ENCODE peak calls at places on chromosomes 4 and X, in nine cellular contexts. R is effector memory CD4-positive, alpha-beta T cell; M is colonic mucosa; W is kidney epithelial cell; E is tibial nerve; I is upper lobe of right lung; F is adrenal gland; G is GM23248; Y is fibroblast of lung. Z is an unnamed sample. For H3K27me3, the result is how much of the 10 kb centered on the place peaks cover.

GRCh38 chr4:15400911-15401671 is 26.7 kb upstream of the C1QTNF7 start:
- DNase-seq in R (no peak), W (no peak), F (peak), E (peak), Y (peak), G (peak), I (peak), M (peak), Z (peak)

GRCh38 chrX:43973249-43973672 is at the start of gene NDP:
- DNase-seq in I (no peak), R (no peak), Y (peak), F (no peak), M (no peak), G (peak), W (no peak), E (no peak), Z (no peak)

GRCh38 chr4:24770111-24770584 is 25.2 kb upstream of the SOD3 start:
- DNase-seq in F (no peak), R (no peak), M (no peak), I (no peak), G (peak), Y (peak), E (no peak), W (peak), Z (peak)

GRCh38 chr4:107631568-107631967 is 88.5 kb downstream of the PAPSS1 start:
- DNase-seq in Y (peak), R (no peak), G (peak), E (no peak), W (no peak), F (no peak), I (no peak), M (no peak), Z (no peak)

GRCh38 chrX:74534569-74535038 is 79.8 kb downstream of the RLIM start:
- DNase-seq in M (no peak), Y (peak), G (peak), F (no peak), W (no peak), I (no peak), E (no peak), R (no peak), Z (peak)

GRCh38 chr4:41656572-41657301 is 91.8 kb downstream of the PHOX2B start:
- DNase-seq in E (no peak), I (no peak), Y (no peak), F (no peak), G (no peak), M (no peak), W (no peak), R (no peak), Z (no peak)

GRCh38 chrX:13085533-13085932 is 41.1 kb upstream of the FAM9C start:
- DNase-seq in W (no peak), G (no peak), Y (no peak), I (no peak), M (no peak), F (no peak), R (peak), E (no peak), Z (no peak)

GRCh38 chrX:109856974-109857373 is 123.9 kb upstream of the ACSL4 start:
- DNase-seq in G (peak), I (no peak), M (no peak), Y (peak), F (no peak), R (no peak), W (no peak), E (no peak), Z (no peak)

GRCh38 chrX:103254171-103254824 is 657 bp downstream of the TCEAL8 start:
- DNase-seq in Y (peak), F (peak), W (peak), R (peak), E (no peak), I (peak), G (peak), M (peak), Z (peak)

GRCh38 chr4:27910227-27910626 is 1049.6 kb downstream of the STIM2 start:
- DNase-seq in R (no peak), M (no peak), I (no peak), W (no peak), F (no peak), E (no peak), Y (no peak), G (no peak), Z (no peak)

GRCh38 chr4:7132730-7133582 is 59.4 kb upstream of the SORCS2 start:
- DNase-seq in R (no peak), G (peak), I (no peak), E (no peak), F (no peak), W (no peak), M (no peak), Y (peak), Z (no peak)

GRCh38 chrX:115561605-115562491 is 874 bp downstream of the PLS3 start:
- DNase-seq in I (peak), Y (peak), M (peak), E (no peak), W (no peak), R (no peak), F (peak), G (peak), Z (no peak)

GRCh38 chrX:48531359-48531954 is 8.1 kb upstream of the TBC1D25 start:
- DNase-seq in G (peak), I (no peak), E (no peak), F (no peak), M (no peak), W (peak), Y (peak), R (no peak), Z (peak)

GRCh38 chr4:7009591-7009990 is 33.6 kb upstream of the TADA2B start:
- DNase-seq in I (no peak), M (no peak), R (no peak), F (no peak), Y (no peak), E (no peak), W (no peak), G (no peak), Z (no peak)

GRCh38 chr4:113935190-113935589 is 44.3 kb downstream of the ARSJ start:
- DNase-seq in W (no peak), F (no peak), R (no peak), I (no peak), Y (no peak), G (peak), M (no peak), E (no peak), Z (no peak)

GRCh38 chr4:5683566-5683965 is 24.8 kb downstream of the EVC2 start:
- DNase-seq in E (no peak), R (no peak), F (no peak), Y (peak), M (no peak), G (no peak), I (no peak), W (no peak), Z (no peak)

GRCh38 chr4:98536631-98537030 is 121.8 kb downstream of the TSPAN5 start:
- DNase-seq in I (no peak), E (no peak), M (no peak), W (no peak), R (no peak), Y (no peak), F (no peak), G (no peak), Z (no peak)

GRCh38 chr4:5992171-5993062 is 25.8 kb downstream of the C4orf50 start:
- DNase-seq in W (no peak), M (no peak), G (no peak), E (no peak), R (no peak), Y (no peak), I (peak), F (no peak), Z (no peak)

GRCh38 chrX:122087353-122087752 is 1039.9 kb downstream of the GLUD2 start:
- DNase-seq in W (no peak), R (no peak), F (no peak), M (no peak), E (no peak), G (no peak), I (no peak), Y (no peak), Z (no peak)

GRCh38 chr4:166174717-166175510 is 301.9 kb downstream of the TLL1 start:
- DNase-seq in I (no peak), E (no peak), M (no peak), R (no peak), G (no peak), F (no peak), W (no peak), Y (no peak), Z (peak)

GRCh38 chr4:115110191-115111166 is 2.9 kb downstream of the NDST4 start:
- DNase-seq in R (no peak), F (no peak), W (no peak), G (no peak), M (no peak), Y (peak), E (no peak), I (no peak), Z (peak)

GRCh38 chr4:141447761-141448160 is 188.6 kb upstream of the IL15 start:
- DNase-seq in R (no peak), M (no peak), I (no peak), F (no peak), W (no peak), G (no peak), Y (no peak), E (no peak), Z (no peak)

GRCh38 chrX:54785901-54786300 is 12.2 kb downstream of the ITIH6 start:
- DNase-seq in G (peak), R (no peak), I (no peak), M (no peak), E (no peak), F (no peak), Y (no peak), W (no peak), Z (no peak)

GRCh38 chr4:82247629-82248028 is 126.2 kb downstream of the HNRNPD start:
- DNase-seq in F (no peak), I (no peak), Y (no peak), G (no peak), E (no peak), R (no peak), W (no peak), M (no peak), Z (no peak)

GRCh38 chr4:17511041-17511949 is 595 bp downstream of the QDPR start:
- DNase-seq in E (peak), F (peak), G (peak), R (peak), W (no peak), M (peak), I (peak), Y (peak), Z (peak)

GRCh38 chr4:113740857-113741379 is 20.6 kb downstream of the CAMK2D start:
- DNase-seq in R (no peak), G (no peak), Y (no peak), M (no peak), W (no peak), F (no peak), E (no peak), I (no peak), Z (no peak)

GRCh38 chr4:168059251-168059650 is 33.1 kb upstream of the ANXA10 start:
- DNase-seq in Y (peak), R (no peak), G (peak), F (no peak), I (no peak), W (no peak), E (no peak), M (no peak), Z (no peak)

GRCh38 chrX:97895751-97896150 is 1012.0 kb downstream of the RPA4 start:
- DNase-seq in Y (no peak), M (no peak), E (no peak), F (no peak), R (no peak), W (no peak), G (peak), I (no peak), Z (no peak)

GRCh38 chr4:40675166-40675565 is 45.5 kb upstream of the RBM47 start:
- DNase-seq in W (no peak), E (no peak), F (no peak), M (no peak), G (no peak), Y (no peak), I (no peak), R (no peak), Z (no peak)

GRCh38 chr4:112284166-112284565 is 1.5 kb downstream of the TIFA start:
- DNase-seq in G (peak), E (no peak), R (no peak), Y (peak), M (no peak), W (no peak), F (no peak), I (no peak), Z (no peak)

GRCh38 chrX:9340619-9341304 is 124.1 kb upstream of the TBL1X start:
- DNase-seq in M (peak), W (no peak), F (peak), E (no peak), I (no peak), R (no peak), G (peak), Y (peak), Z (no peak)

GRCh38 chrX:100654256-100654655 is 10.3 kb downstream of the SRPX2 start:
- DNase-seq in W (no peak), M (peak), G (peak), I (no peak), E (no peak), R (no peak), F (no peak), Y (peak), Z (no peak)

GRCh38 chr4:84258905-84259830 is 239.9 kb downstream of the NKX6-1 start:
- DNase-seq in G (peak), F (peak), I (no peak), R (no peak), M (no peak), Y (peak), E (no peak), W (no peak), Z (peak)

GRCh38 chrX:15335135-15336022 is at the start of gene PIGA:
- DNase-seq in G (peak), E (peak), W (peak), F (peak), M (peak), Y (peak), I (peak), R (peak), Z (peak)

GRCh38 chr4:184399505-184399893 is 74.9 kb downstream of the IRF2 start:
- DNase-seq in E (no peak), Y (no peak), G (no peak), F (peak), M (no peak), R (no peak), W (no peak), I (no peak), Z (no peak)

GRCh38 chrX:42491145-42491907 is 286.6 kb downstream of the PPP1R2C start:
- DNase-seq in F (no peak), Y (no peak), R (no peak), W (no peak), I (no peak), G (no peak), M (no peak), E (no peak), Z (no peak)

DNA sequence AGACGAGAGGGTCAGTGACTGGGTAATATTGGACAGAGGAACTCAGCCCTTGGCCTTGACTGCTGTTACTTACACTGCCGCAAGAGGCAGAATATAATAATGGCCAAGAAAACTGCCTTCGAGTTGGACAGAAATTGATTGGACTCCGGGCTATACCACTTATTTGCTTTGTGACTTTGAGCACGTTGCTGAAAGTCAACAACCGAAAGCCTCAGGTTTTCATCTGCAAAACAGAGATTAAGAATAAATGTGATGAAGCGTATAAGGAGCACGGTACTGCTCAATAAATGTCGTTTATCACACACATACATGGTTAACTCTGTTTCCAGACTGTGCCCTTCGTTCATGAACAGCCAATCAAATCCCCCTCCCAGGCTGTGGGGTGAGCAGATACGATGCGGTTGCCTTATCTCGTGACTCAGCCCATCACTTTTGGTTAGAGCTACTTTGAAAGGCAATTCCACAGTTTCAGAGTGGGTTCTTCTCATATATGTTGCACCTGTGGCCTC is 91.6 kb downstream of the TSPAN7 start:
- DNase-seq in F (no peak), E (no peak), W (no peak), G (no peak), R (no peak), I (no peak), Y (no peak), M (no peak), Z (no peak)
- H3K27me3 ChIP-seq in F (under half), E (under half), W (under half), G (under half), R (under half), I (under half), Y (under half), M (under half), Z (under half)

GRCh38 chr4:110477836-110478235 is 1.9 kb downstream of the ENPEP start:
- DNase-seq in R (no peak), I (no peak), E (no peak), F (no peak), G (no peak), M (no peak), Y (no peak), W (no peak), Z (no peak)

GRCh38 chr4:110480031-110480549 is 4.1 kb downstream of the ENPEP start:
- DNase-seq in G (peak), I (no peak), Y (peak), W (no peak), R (no peak), F (no peak), M (no peak), E (no peak), Z (peak)

GRCh38 chr4:110484029-110484428 is 8.1 kb downstream of the ENPEP start:
- DNase-seq in G (no peak), Y (no peak), M (no peak), F (no peak), I (no peak), R (no peak), E (no peak), W (no peak), Z (no peak)

GRCh38 chr4:110483516-110483915 is 7.6 kb downstream of the ENPEP start:
- DNase-seq in Y (no peak), I (no peak), G (peak), F (no peak), R (no peak), E (no peak), M (no peak), W (peak), Z (no peak)

DNA sequence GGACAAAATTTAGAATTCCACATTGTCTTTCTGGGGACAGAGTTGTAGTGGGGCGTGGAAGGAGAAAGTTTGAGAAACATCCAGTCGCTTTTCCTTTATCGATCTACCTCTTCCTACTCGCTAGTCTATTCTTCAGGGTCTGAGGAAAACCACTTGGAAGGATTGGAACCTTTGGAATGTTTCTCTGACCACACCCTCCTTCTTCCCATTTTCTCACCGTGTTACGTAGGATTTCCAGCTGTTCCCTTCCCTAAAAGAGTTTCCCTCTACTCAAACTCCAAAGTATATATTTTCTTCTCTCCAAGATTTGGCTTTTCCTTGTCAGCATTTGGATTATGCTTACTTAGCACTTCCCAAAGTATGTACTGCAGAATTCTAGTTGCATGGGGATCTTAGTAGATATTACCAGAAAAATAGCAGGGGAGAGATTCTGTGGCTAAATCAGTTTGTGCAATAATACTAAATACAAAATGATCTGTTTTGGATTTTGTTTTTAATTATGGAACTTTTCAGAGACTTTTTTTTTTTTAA is 4.9 kb downstream of the ENPEP start:
- DNase-seq in F (no peak), E (no peak), Y (peak), I (no peak), G (no peak), M (no peak), W (no peak), R (no peak), Z (no peak)
- H3K27me3 ChIP-seq in F (under half), E (under half), Y (under half), I (under half), G (under half), M (under half), W (under half), R (under half), Z (under half)

GRCh38 chr4:8891646-8892555 is 20.3 kb upstream of the HMX1 start:
- DNase-seq in G (no peak), R (no peak), E (no peak), I (no peak), Y (no peak), F (no peak), M (no peak), W (no peak), Z (no peak)

GRCh38 chr4:8891255-8891645 is 19.6 kb upstream of the HMX1 start:
- DNase-seq in Y (no peak), R (no peak), M (no peak), W (no peak), E (no peak), G (no peak), I (no peak), F (no peak), Z (no peak)

GRCh38 chr4:8882239-8882638 is 10.6 kb upstream of the HMX1 start:
- DNase-seq in Y (no peak), F (no peak), W (no peak), G (no peak), I (no peak), R (no peak), M (no peak), E (no peak), Z (no peak)

GRCh38 chr4:8888856-8889255 is 17.2 kb upstream of the HMX1 start:
- DNase-seq in G (no peak), Y (no peak), W (no peak), F (no peak), R (no peak), M (no peak), E (no peak), I (no peak), Z (no peak)

GRCh38 chr4:8886625-8887406 is 15.2 kb upstream of the HMX1 start:
- DNase-seq in M (no peak), G (peak), R (no peak), E (no peak), W (no peak), F (no peak), I (no peak), Y (no peak), Z (no peak)
- H3K27me3 ChIP-seq in M (under half), G (under half), R (under half), E (under half), W (under half), F (under half), I (under half), Y (under half), Z (under half)

GRCh38 chr4:80202784-80203553 is 5.7 kb downstream of the PRDM8 start:
- DNase-seq in F (no peak), W (no peak), I (peak), E (no peak), G (peak), M (no peak), R (peak), Y (no peak), Z (no peak)

GRCh38 chr4:80206541-80207171 is 9.4 kb downstream of the PRDM8 start:
- DNase-seq in E (no peak), M (no peak), Y (no peak), F (no peak), G (no peak), W (no peak), R (no peak), I (no peak), Z (no peak)

GRCh38 chr4:80206111-80206510 is 8.8 kb downstream of the PRDM8 start:
- DNase-seq in Y (no peak), W (no peak), G (no peak), I (no peak), F (no peak), E (no peak), R (no peak), M (no peak), Z (no peak)

GRCh38 chr4:80202190-80202711 is 4.9 kb downstream of the PRDM8 start:
- DNase-seq in F (peak), R (peak), E (peak), M (peak), Y (peak), G (peak), W (no peak), I (peak), Z (peak)

DNA sequence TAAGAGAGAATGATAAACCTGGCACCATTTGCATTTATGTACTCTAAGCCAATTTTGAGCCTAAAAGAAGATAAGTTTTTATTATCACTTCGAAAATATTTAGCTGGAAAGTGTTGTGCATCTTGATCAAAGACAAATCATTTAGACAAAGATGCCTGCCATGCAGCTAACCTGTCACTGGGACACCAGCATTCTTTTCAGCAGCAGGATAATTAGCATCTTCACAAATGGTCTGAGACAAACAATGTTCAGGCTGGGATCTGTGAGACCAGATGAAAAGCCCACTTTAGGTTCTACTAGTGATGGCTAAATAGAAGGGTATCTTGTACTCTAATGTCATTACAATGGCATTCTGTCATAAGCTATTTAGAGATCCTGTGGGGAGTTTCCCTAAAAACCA is 7.1 kb downstream of the PRDM8 start:
- DNase-seq in G (no peak), I (no peak), M (no peak), R (no peak), E (no peak), W (no peak), Y (no peak), F (no peak), Z (no peak)
- H3K27me3 ChIP-seq in G (under half), I (half or more), M (under half), R (under half), E (under half), W (under half), Y (under half), F (under half), Z (under half)

Z was measured in brain microvascular endothelial cell.